ENCODE peak calls at places on chromosomes 4 and X, in five cellular contexts. G is G401; B is WTC11; F is HTR-8/SVneo; C is stimulated activated CD4-positive, alpha-beta T cell treated with anti-CD3 and anti-CD28 coated beads, TNF-alpha, amount 100 ng/mL, for 24 hours. K is an unnamed sample.

GRCh38 chr4:25928320-25928955 is 14.4 kb downstream of the SMIM20 start:
- DNase-seq in G (peak), B (no peak), F (no peak), C (no peak), K (peak)

GRCh38 chrX:1401611-1402430 is 9.9 kb upstream of the SLC25A6 start:
- DNase-seq in G (no peak), F (no peak), B (no peak), C (no peak), K (no peak)

GRCh38 chr4:53591372-53591892 is at the start of gene LNX1:
- DNase-seq in C (no peak), B (peak), F (no peak), G (no peak), K (no peak)

GRCh38 chr4:106893395-106893881 is 142.7 kb downstream of the DKK2 start:
- DNase-seq in G (no peak), C (no peak), B (peak), F (no peak), K (no peak)

GRCh38 chrX:49184294-49185061 is 1.7 kb downstream of the PRICKLE3 start:
- DNase-seq in B (peak), F (peak), G (peak), C (no peak), K (no peak)

GRCh38 chrX:65667503-65668355 is at the start of gene MSN:
- DNase-seq in G (no peak), C (peak), F (no peak), B (peak), K (no peak)

GRCh38 chrX:50402886-50403285 is 67.7 kb downstream of the DGKK start:
- DNase-seq in B (no peak), F (no peak), G (no peak), C (no peak), K (no peak)

GRCh38 chrX:1384738-1385250 is 7.1 kb downstream of the SLC25A6 start:
- DNase-seq in F (no peak), B (peak), C (no peak), G (no peak), K (no peak)

GRCh38 chr4:84971319-84971932 is 4.9 kb upstream of the WDFY3 start:
- DNase-seq in B (no peak), C (no peak), F (peak), G (peak), K (peak)

GRCh38 chr4:24473309-24473721 is 111.0 kb downstream of the DHX15 start:
- DNase-seq in G (peak), F (peak), C (no peak), B (no peak), K (peak)

GRCh38 chrX:71256051-71256450 is 2.1 kb upstream of the ZMYM3 start:
- DNase-seq in C (no peak), B (no peak), G (no peak), F (no peak), K (no peak)

GRCh38 chr4:40630335-40631021 is 814 bp upstream of the RBM47 start:
- DNase-seq in C (no peak), B (peak), G (peak), F (no peak), K (peak)